ENCODE peak calls at places on chromosomes 7 and 10, in six cellular contexts. P is uterus, T is stomach, O is tibial nerve, E is sigmoid colon, L is prostate gland. B is an unnamed sample.
A peak's percentile ranks its signal among the peaks of the same experiment; 100 is the strongest.

GRCh38 chr7:22872087-22872807 is 49.6 kb upstream of the TOMM7 start:
- DNase-seq in O (no peak), T (no peak), E (no peak), P (no peak), L (no peak), B (no peak)

GRCh38 chr7:12909483-12909882 is 222.1 kb downstream of the ARL4A start:
- DNase-seq in O (no peak), T (no peak), L (no peak), E (no peak), P (no peak), B (no peak)

GRCh38 chr10:117477961-117478670 is 64.4 kb upstream of the EMX2 start:
- DNase-seq in L (no peak), P (no peak), T (no peak), O (no peak), E (no peak), B (no peak)

GRCh38 chr10:122336332-122336731 is 38.2 kb upstream of the PLEKHA1 start:
- DNase-seq in P (no peak), T (no peak), L (no peak), O (no peak), E (no peak), B (no peak)

GRCh38 chr7:30840176-30841024 is 69.2 kb downstream of the MINDY4 start:
- DNase-seq in L (no peak), E (no peak), T (no peak), O (no peak), P (no peak), B (no peak)

GRCh38 chr7:114539575-114539974 is 125.0 kb downstream of the FOXP2 start:
- DNase-seq in O (no peak), T (no peak), P (no peak), L (no peak), E (no peak), B (peak; percentile 18)

GRCh38 chr7:20407585-20408466 is 77.1 kb downstream of the ITGB8 start:
- DNase-seq in O (peak; percentile 25), P (no peak), E (peak; percentile 63), L (peak; percentile 23), T (peak; percentile 36), B (peak; percentile 72)

GRCh38 chr10:28492093-28492492 is 40.8 kb upstream of the WAC start:
- DNase-seq in O (no peak), L (no peak), E (no peak), T (no peak), P (no peak), B (no peak)

GRCh38 chr7:85483205-85483604 is 296.3 kb upstream of the SEMA3D start:
- DNase-seq in E (no peak), O (no peak), T (no peak), P (no peak), L (no peak), B (no peak)

GRCh38 chr10:104642311-104643022 is 1.4 kb downstream of the SORCS3 start:
- DNase-seq in O (no peak), P (no peak), T (no peak), L (no peak), E (no peak), B (peak; percentile 65)

GRCh38 chr10:99843310-99843709 is 60.9 kb downstream of the ABCC2 start:
- DNase-seq in O (no peak), T (no peak), L (no peak), P (no peak), E (no peak), B (no peak)

GRCh38 chr7:27177795-27178320 is 3.7 kb upstream of the HOXA10 start:
- DNase-seq in P (no peak), T (no peak), L (no peak), O (peak; percentile 9), E (no peak), B (no peak)

GRCh38 chr10:77493851-77494788 is 143.5 kb downstream of the KCNMA1 start:
- DNase-seq in T (no peak), O (no peak), E (no peak), P (no peak), L (no peak), B (no peak)

GRCh38 chr7:23898619-23899018 is 188.6 kb downstream of the STK31 start:
- DNase-seq in L (no peak), O (no peak), P (no peak), T (no peak), E (no peak), B (no peak)

GRCh38 chr7:28958235-28958945 is at the start of gene TRIL:
- DNase-seq in O (peak; percentile 25), E (peak; percentile 92), L (peak; percentile 54), P (peak; percentile 93), T (peak; percentile 65), B (peak; percentile 84)

GRCh38 chr7:40509301-40509700 is 374.5 kb downstream of the SUGCT start:
- DNase-seq in T (no peak), O (no peak), P (no peak), L (no peak), E (no peak), B (no peak)

GRCh38 chr10:97977673-97978072 is 52.7 kb downstream of the CRTAC1 start:
- DNase-seq in L (no peak), T (no peak), P (no peak), E (no peak), O (no peak), B (no peak)

GRCh38 chr10:88781206-88781605 is 21.3 kb upstream of the LIPM start:
- DNase-seq in O (no peak), L (no peak), T (no peak), E (no peak), P (no peak), B (no peak)

GRCh38 chr7:114081606-114082425 is 163.0 kb upstream of the PPP1R3A start:
- DNase-seq in E (peak; percentile 54), L (no peak), T (no peak), O (no peak), P (no peak), B (no peak)

GRCh38 chr7:90298145-90299038 is 22.7 kb downstream of the FAM237B start:
- DNase-seq in L (no peak), O (no peak), P (no peak), E (no peak), T (no peak), B (no peak)

GRCh38 chr7:127287133-127287532 is 34.4 kb upstream of the GRM8 start:
- DNase-seq in E (no peak), T (no peak), L (no peak), P (no peak), O (no peak), B (no peak)

GRCh38 chr7:131108212-131108980 is 219.3 kb upstream of the MKLN1 start:
- DNase-seq in T (no peak), O (no peak), L (no peak), E (no peak), P (no peak), B (no peak)

GRCh38 chr7:5422324-5423271 is 1.0 kb downstream of the TNRC18 start:
- DNase-seq in O (no peak), E (no peak), L (peak; percentile 19), T (no peak), P (peak; percentile 29), B (peak; percentile 64)

GRCh38 chr7:101869026-101869900 is 51.8 kb downstream of the CUX1 start:
- DNase-seq in O (no peak), T (no peak), P (no peak), L (no peak), E (no peak), B (no peak)

GRCh38 chr10:373516-374309 is 238.5 kb downstream of the ZMYND11 start:
- DNase-seq in L (peak; percentile 33), E (peak; percentile 84), T (no peak), P (peak; percentile 37), O (no peak), B (no peak)

GRCh38 chr7:93301736-93302135 is 69.6 kb downstream of the VPS50 start:
- DNase-seq in E (no peak), P (no peak), O (no peak), L (no peak), T (no peak), B (no peak)

GRCh38 chr7:55066479-55066878 is 47.7 kb downstream of the EGFR start:
- DNase-seq in P (no peak), T (no peak), L (no peak), E (no peak), O (no peak), B (no peak)

GRCh38 chr7:2645274-2645868 is 13.6 kb downstream of the TTYH3 start:
- DNase-seq in O (no peak), T (no peak), L (no peak), P (no peak), E (no peak), B (no peak)
- TF ChIP-seq POLR2A in O (no peak), T (no peak), L (no peak), P (no peak), E (no peak), B (no peak)

GRCh38 chr10:72011976-72012512 is 47.8 kb downstream of the CHST3 start:
- DNase-seq in P (no peak), O (no peak), T (no peak), L (no peak), E (no peak), B (no peak)
- TF ChIP-seq CTCF in P (no peak), O (no peak), T (no peak), L (no peak), E (no peak), B (no peak)

DNA sequence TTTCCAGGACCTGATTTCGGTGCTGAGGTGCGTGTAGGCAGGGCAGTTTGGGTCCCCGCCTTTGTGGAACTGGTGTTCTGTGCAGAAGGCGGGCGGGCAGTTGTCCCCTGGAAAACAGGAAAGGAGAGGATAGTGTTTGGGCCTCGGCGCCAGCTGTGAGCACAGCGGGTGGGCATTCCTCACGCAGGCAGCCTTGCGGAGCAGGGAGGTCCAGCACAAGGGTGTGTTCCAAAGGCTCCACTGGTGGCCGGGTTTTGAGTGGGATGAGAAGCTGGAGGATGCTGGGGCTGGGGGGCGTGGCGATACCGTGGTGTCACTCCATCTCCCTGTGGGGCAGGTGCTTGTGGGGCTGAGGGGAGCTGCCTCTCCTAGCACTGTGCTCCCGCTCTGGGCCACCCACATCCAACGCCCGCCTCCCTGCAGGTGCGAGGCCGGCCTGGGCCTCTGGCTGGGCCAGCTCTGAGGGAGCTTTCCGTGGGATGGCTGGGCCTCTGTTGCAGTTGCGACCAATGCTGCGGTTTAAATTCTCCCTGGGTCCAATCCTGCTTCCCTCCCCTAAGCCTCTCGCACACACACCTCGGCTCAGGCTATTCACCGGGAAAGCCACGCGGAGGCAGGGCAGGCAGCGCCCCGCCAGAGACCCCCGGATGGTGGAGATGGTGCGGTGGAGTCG is 15.9 kb downstream of the UNCX start:
- DNase-seq in L (no peak), P (no peak), E (no peak), O (no peak), T (no peak), B (no peak)
- H3K27me3 ChIP-seq in L (peaks cover 79% of the 10 kb centered on the region), P (peaks cover 14% of the 10 kb centered on the region), E (peaks cover 62% of the 10 kb centered on the region), O (no peaks in the 10 kb centered on the region), T (peaks cover 57% of the 10 kb centered on the region), B (peaks cover 27% of the 10 kb centered on the region)

DNA sequence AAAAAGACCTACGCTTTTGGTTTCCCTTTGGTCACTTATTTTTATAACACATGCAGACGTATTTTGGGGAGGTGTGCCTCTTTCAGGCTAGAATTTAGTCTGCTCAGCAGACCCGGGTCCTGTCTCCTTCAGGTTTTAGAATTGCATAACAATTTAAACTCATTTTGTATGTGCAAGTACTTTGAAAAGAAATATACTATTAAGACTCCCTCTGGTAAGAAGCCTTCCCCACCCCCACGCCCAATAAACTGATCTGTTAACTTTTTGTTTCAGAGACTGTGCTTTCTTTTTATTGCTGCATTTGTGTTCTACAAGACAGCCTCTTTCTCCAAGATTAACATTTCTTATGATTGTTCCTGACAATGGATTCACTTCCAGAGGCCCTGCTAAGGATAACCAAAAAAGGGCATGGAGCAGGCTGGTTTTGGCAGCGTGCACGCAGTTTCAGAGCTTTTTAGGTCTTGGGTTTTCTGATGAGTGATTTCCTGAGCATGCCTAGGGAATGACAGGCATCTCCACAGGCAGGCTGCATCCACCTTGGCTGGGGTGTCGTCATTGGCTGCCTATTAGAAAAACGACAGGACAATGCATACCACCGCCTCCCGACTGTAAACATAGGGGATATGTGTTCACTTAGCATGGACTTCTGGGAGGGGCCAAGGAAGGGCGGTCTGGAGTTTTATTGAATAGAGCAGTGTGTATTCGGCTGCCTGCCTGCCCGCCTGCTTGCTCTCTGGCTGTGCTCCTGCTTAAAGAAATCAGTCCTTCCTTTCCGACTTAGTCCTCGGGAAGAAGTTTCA is at the start of gene CALD1:
- DNase-seq in L (peak; percentile 91), T (peak; percentile 57), P (peak; percentile 83), O (peak; percentile 52), E (peak; percentile 96), B (peak; percentile 76)
- TF ChIP-seq POLR2A in L (peak; percentile 47), T (no peak), P (peak; percentile 79), O (peak; percentile 73), E (peak; percentile 97), B (peak; percentile 36)